ENCODE peak calls at places on chromosomes 11 and 22, in eight cellular contexts. One of them, this sample, is unnamed.

GRCh38 chr11:76759092-76759491 is 24.1 kb upstream of the TSKU start:
- DNase-seq in endothelial cell of umbilical vein: no peak
- DNase-seq in anterior cingulate cortex: no peak
- DNase-seq in fibroblast of pulmonary artery: no peak
- DNase-seq in stimulated activated CD4-positive, alpha-beta T cell treated with anti-CD3 and anti-CD28 coated beads, Interleukin-2, amount 100 ng/mL, for 48 hours: no peak
- DNase-seq in cardiac fibroblast: no peak
- DNase-seq in NCI-H2107: no peak
- DNase-seq in activated CD4-positive, alpha-beta T cell treated with anti-CD3 and anti-CD28 coated beads, Interleukin-2, amount 50 U/mL, for 24 hours: no peak
- DNase-seq in this sample: no peak

GRCh38 chr22:19434829-19435580 is 2.7 kb downstream of the MRPL40 start:
- DNase-seq in endothelial cell of umbilical vein: no peak
- DNase-seq in anterior cingulate cortex: no peak
- DNase-seq in fibroblast of pulmonary artery: no peak
- DNase-seq in stimulated activated CD4-positive, alpha-beta T cell treated with anti-CD3 and anti-CD28 coated beads, Interleukin-2, amount 100 ng/mL, for 48 hours: no peak
- DNase-seq in cardiac fibroblast: no peak
- DNase-seq in NCI-H2107: no peak
- DNase-seq in activated CD4-positive, alpha-beta T cell treated with anti-CD3 and anti-CD28 coated beads, Interleukin-2, amount 50 U/mL, for 24 hours: no peak
- DNase-seq in this sample: no peak

GRCh38 chr22:43867839-43868652 is 5.7 kb upstream of the SULT4A1 start:
- DNase-seq in endothelial cell of umbilical vein: peak; percentile 59
- DNase-seq in anterior cingulate cortex: no peak
- DNase-seq in fibroblast of pulmonary artery: peak; percentile 70
- DNase-seq in stimulated activated CD4-positive, alpha-beta T cell treated with anti-CD3 and anti-CD28 coated beads, Interleukin-2, amount 100 ng/mL, for 48 hours: no peak
- DNase-seq in cardiac fibroblast: peak; percentile 56
- DNase-seq in NCI-H2107: no peak
- DNase-seq in activated CD4-positive, alpha-beta T cell treated with anti-CD3 and anti-CD28 coated beads, Interleukin-2, amount 50 U/mL, for 24 hours: no peak
- DNase-seq in this sample: peak; percentile 82

GRCh38 chr11:128862913-128863660 is 4.0 kb downstream of the KCNJ1 start:
- DNase-seq in endothelial cell of umbilical vein: peak; percentile 25
- DNase-seq in anterior cingulate cortex: no peak
- DNase-seq in fibroblast of pulmonary artery: peak; percentile 43
- DNase-seq in stimulated activated CD4-positive, alpha-beta T cell treated with anti-CD3 and anti-CD28 coated beads, Interleukin-2, amount 100 ng/mL, for 48 hours: no peak
- DNase-seq in cardiac fibroblast: peak; percentile 60
- DNase-seq in NCI-H2107: no peak
- DNase-seq in activated CD4-positive, alpha-beta T cell treated with anti-CD3 and anti-CD28 coated beads, Interleukin-2, amount 50 U/mL, for 24 hours: no peak
- DNase-seq in this sample: peak; percentile 73

GRCh38 chr11:62108017-62108750 is 15.6 kb upstream of the INCENP start:
- DNase-seq in endothelial cell of umbilical vein: peak; percentile 68
- DNase-seq in anterior cingulate cortex: no peak
- DNase-seq in fibroblast of pulmonary artery: peak; percentile 85
- DNase-seq in stimulated activated CD4-positive, alpha-beta T cell treated with anti-CD3 and anti-CD28 coated beads, Interleukin-2, amount 100 ng/mL, for 48 hours: no peak
- DNase-seq in cardiac fibroblast: peak; percentile 86
- DNase-seq in NCI-H2107: no peak
- DNase-seq in activated CD4-positive, alpha-beta T cell treated with anti-CD3 and anti-CD28 coated beads, Interleukin-2, amount 50 U/mL, for 24 hours: peak; percentile 37
- DNase-seq in this sample: peak; percentile 51

GRCh38 chr22:21753374-21754111 is 17.9 kb upstream of the YPEL1 start:
- DNase-seq in endothelial cell of umbilical vein: no peak
- DNase-seq in anterior cingulate cortex: no peak
- DNase-seq in fibroblast of pulmonary artery: no peak
- DNase-seq in stimulated activated CD4-positive, alpha-beta T cell treated with anti-CD3 and anti-CD28 coated beads, Interleukin-2, amount 100 ng/mL, for 48 hours: no peak
- DNase-seq in cardiac fibroblast: no peak
- DNase-seq in NCI-H2107: no peak
- DNase-seq in activated CD4-positive, alpha-beta T cell treated with anti-CD3 and anti-CD28 coated beads, Interleukin-2, amount 50 U/mL, for 24 hours: no peak
- DNase-seq in this sample: no peak

GRCh38 chr22:26056455-26056854 is 112.8 kb upstream of the SEZ6L start:
- DNase-seq in endothelial cell of umbilical vein: no peak
- DNase-seq in anterior cingulate cortex: no peak
- DNase-seq in fibroblast of pulmonary artery: no peak
- DNase-seq in stimulated activated CD4-positive, alpha-beta T cell treated with anti-CD3 and anti-CD28 coated beads, Interleukin-2, amount 100 ng/mL, for 48 hours: no peak
- DNase-seq in cardiac fibroblast: no peak
- DNase-seq in NCI-H2107: no peak
- DNase-seq in activated CD4-positive, alpha-beta T cell treated with anti-CD3 and anti-CD28 coated beads, Interleukin-2, amount 50 U/mL, for 24 hours: no peak
- DNase-seq in this sample: no peak

GRCh38 chr22:34917239-34917638 is 148.7 kb upstream of the ISX start:
- DNase-seq in endothelial cell of umbilical vein: no peak
- DNase-seq in anterior cingulate cortex: no peak
- DNase-seq in fibroblast of pulmonary artery: no peak
- DNase-seq in stimulated activated CD4-positive, alpha-beta T cell treated with anti-CD3 and anti-CD28 coated beads, Interleukin-2, amount 100 ng/mL, for 48 hours: no peak
- DNase-seq in cardiac fibroblast: no peak
- DNase-seq in NCI-H2107: no peak
- DNase-seq in activated CD4-positive, alpha-beta T cell treated with anti-CD3 and anti-CD28 coated beads, Interleukin-2, amount 50 U/mL, for 24 hours: no peak
- DNase-seq in this sample: peak; percentile 66

GRCh38 chr11:134278356-134278755 is 2.2 kb downstream of the GLB1L3 start:
- DNase-seq in endothelial cell of umbilical vein: no peak
- DNase-seq in anterior cingulate cortex: no peak
- DNase-seq in fibroblast of pulmonary artery: no peak
- DNase-seq in stimulated activated CD4-positive, alpha-beta T cell treated with anti-CD3 and anti-CD28 coated beads, Interleukin-2, amount 100 ng/mL, for 48 hours: no peak
- DNase-seq in cardiac fibroblast: no peak
- DNase-seq in NCI-H2107: no peak
- DNase-seq in activated CD4-positive, alpha-beta T cell treated with anti-CD3 and anti-CD28 coated beads, Interleukin-2, amount 50 U/mL, for 24 hours: no peak
- DNase-seq in this sample: no peak

GRCh38 chr11:114079406-114080072 is 20.0 kb downstream of the ZBTB16 start:
- DNase-seq in endothelial cell of umbilical vein: no peak
- DNase-seq in anterior cingulate cortex: no peak
- DNase-seq in fibroblast of pulmonary artery: peak; percentile 59
- DNase-seq in stimulated activated CD4-positive, alpha-beta T cell treated with anti-CD3 and anti-CD28 coated beads, Interleukin-2, amount 100 ng/mL, for 48 hours: no peak
- DNase-seq in cardiac fibroblast: peak; percentile 37
- DNase-seq in NCI-H2107: no peak
- DNase-seq in activated CD4-positive, alpha-beta T cell treated with anti-CD3 and anti-CD28 coated beads, Interleukin-2, amount 50 U/mL, for 24 hours: no peak
- DNase-seq in this sample: no peak

GRCh38 chr11:19232910-19233503 is 7.7 kb downstream of the E2F8 start:
- DNase-seq in endothelial cell of umbilical vein: peak; percentile 90
- DNase-seq in anterior cingulate cortex: no peak
- DNase-seq in fibroblast of pulmonary artery: peak; percentile 88
- DNase-seq in stimulated activated CD4-positive, alpha-beta T cell treated with anti-CD3 and anti-CD28 coated beads, Interleukin-2, amount 100 ng/mL, for 48 hours: no peak
- DNase-seq in cardiac fibroblast: peak; percentile 93
- DNase-seq in NCI-H2107: no peak
- DNase-seq in activated CD4-positive, alpha-beta T cell treated with anti-CD3 and anti-CD28 coated beads, Interleukin-2, amount 50 U/mL, for 24 hours: no peak
- DNase-seq in this sample: peak; percentile 64

GRCh38 chr11:129852125-129852740 is 36.6 kb downstream of the TMEM45B start:
- DNase-seq in endothelial cell of umbilical vein: no peak
- DNase-seq in anterior cingulate cortex: no peak
- DNase-seq in fibroblast of pulmonary artery: no peak
- DNase-seq in stimulated activated CD4-positive, alpha-beta T cell treated with anti-CD3 and anti-CD28 coated beads, Interleukin-2, amount 100 ng/mL, for 48 hours: no peak
- DNase-seq in cardiac fibroblast: peak; percentile 20
- DNase-seq in NCI-H2107: no peak
- DNase-seq in activated CD4-positive, alpha-beta T cell treated with anti-CD3 and anti-CD28 coated beads, Interleukin-2, amount 50 U/mL, for 24 hours: no peak
- DNase-seq in this sample: no peak

GRCh38 chr11:85947431-85948272 is 92.5 kb downstream of the CCDC83 start:
- DNase-seq in endothelial cell of umbilical vein: peak; percentile 97
- DNase-seq in anterior cingulate cortex: no peak
- DNase-seq in fibroblast of pulmonary artery: peak; percentile 96
- DNase-seq in stimulated activated CD4-positive, alpha-beta T cell treated with anti-CD3 and anti-CD28 coated beads, Interleukin-2, amount 100 ng/mL, for 48 hours: peak; percentile 23
- DNase-seq in cardiac fibroblast: peak; percentile 98
- DNase-seq in NCI-H2107: no peak
- DNase-seq in activated CD4-positive, alpha-beta T cell treated with anti-CD3 and anti-CD28 coated beads, Interleukin-2, amount 50 U/mL, for 24 hours: peak; percentile 29
- DNase-seq in this sample: peak; percentile 76

GRCh38 chr22:50530280-50530856 is 556 bp upstream of the TYMP start:
- DNase-seq in endothelial cell of umbilical vein: no peak
- DNase-seq in anterior cingulate cortex: no peak
- DNase-seq in fibroblast of pulmonary artery: peak; percentile 88
- DNase-seq in stimulated activated CD4-positive, alpha-beta T cell treated with anti-CD3 and anti-CD28 coated beads, Interleukin-2, amount 100 ng/mL, for 48 hours: no peak
- DNase-seq in cardiac fibroblast: peak; percentile 83
- DNase-seq in NCI-H2107: no peak
- DNase-seq in activated CD4-positive, alpha-beta T cell treated with anti-CD3 and anti-CD28 coated beads, Interleukin-2, amount 50 U/mL, for 24 hours: peak; percentile 43
- DNase-seq in this sample: peak; percentile 84

GRCh38 chr11:105244157-105244820 is 104.7 kb upstream of the CARD18 start:
- DNase-seq in endothelial cell of umbilical vein: peak; percentile 94
- DNase-seq in anterior cingulate cortex: no peak
- DNase-seq in fibroblast of pulmonary artery: peak; percentile 96
- DNase-seq in stimulated activated CD4-positive, alpha-beta T cell treated with anti-CD3 and anti-CD28 coated beads, Interleukin-2, amount 100 ng/mL, for 48 hours: no peak
- DNase-seq in cardiac fibroblast: peak; percentile 97
- DNase-seq in NCI-H2107: no peak
- DNase-seq in activated CD4-positive, alpha-beta T cell treated with anti-CD3 and anti-CD28 coated beads, Interleukin-2, amount 50 U/mL, for 24 hours: no peak
- DNase-seq in this sample: peak; percentile 78

GRCh38 chr11:36702330-36703054 is 104.5 kb upstream of the RAG2 start:
- DNase-seq in endothelial cell of umbilical vein: peak; percentile 62
- DNase-seq in anterior cingulate cortex: no peak
- DNase-seq in fibroblast of pulmonary artery: peak; percentile 75
- DNase-seq in stimulated activated CD4-positive, alpha-beta T cell treated with anti-CD3 and anti-CD28 coated beads, Interleukin-2, amount 100 ng/mL, for 48 hours: no peak
- DNase-seq in cardiac fibroblast: peak; percentile 77
- DNase-seq in NCI-H2107: peak; percentile 44
- DNase-seq in activated CD4-positive, alpha-beta T cell treated with anti-CD3 and anti-CD28 coated beads, Interleukin-2, amount 50 U/mL, for 24 hours: no peak
- DNase-seq in this sample: peak; percentile 76

GRCh38 chr11:73237471-73238290 is 19.6 kb downstream of the P2RY2 start:
- DNase-seq in endothelial cell of umbilical vein: peak; percentile 30
- DNase-seq in anterior cingulate cortex: no peak
- DNase-seq in fibroblast of pulmonary artery: peak; percentile 72
- DNase-seq in stimulated activated CD4-positive, alpha-beta T cell treated with anti-CD3 and anti-CD28 coated beads, Interleukin-2, amount 100 ng/mL, for 48 hours: no peak
- DNase-seq in cardiac fibroblast: peak; percentile 80
- DNase-seq in NCI-H2107: no peak
- DNase-seq in activated CD4-positive, alpha-beta T cell treated with anti-CD3 and anti-CD28 coated beads, Interleukin-2, amount 50 U/mL, for 24 hours: no peak
- DNase-seq in this sample: peak; percentile 37

GRCh38 chr11:69358398-69359080 is 64.6 kb downstream of the MYEOV start:
- DNase-seq in endothelial cell of umbilical vein: no peak
- DNase-seq in anterior cingulate cortex: no peak
- DNase-seq in fibroblast of pulmonary artery: no peak
- DNase-seq in stimulated activated CD4-positive, alpha-beta T cell treated with anti-CD3 and anti-CD28 coated beads, Interleukin-2, amount 100 ng/mL, for 48 hours: no peak
- DNase-seq in cardiac fibroblast: no peak
- DNase-seq in NCI-H2107: no peak
- DNase-seq in activated CD4-positive, alpha-beta T cell treated with anti-CD3 and anti-CD28 coated beads, Interleukin-2, amount 50 U/mL, for 24 hours: no peak
- DNase-seq in this sample: no peak

GRCh38 chr22:45551310-45552016 is 48.8 kb downstream of the FBLN1 start:
- DNase-seq in endothelial cell of umbilical vein: no peak
- DNase-seq in anterior cingulate cortex: no peak
- DNase-seq in fibroblast of pulmonary artery: no peak
- DNase-seq in stimulated activated CD4-positive, alpha-beta T cell treated with anti-CD3 and anti-CD28 coated beads, Interleukin-2, amount 100 ng/mL, for 48 hours: no peak
- DNase-seq in cardiac fibroblast: no peak
- DNase-seq in NCI-H2107: no peak
- DNase-seq in activated CD4-positive, alpha-beta T cell treated with anti-CD3 and anti-CD28 coated beads, Interleukin-2, amount 50 U/mL, for 24 hours: no peak
- DNase-seq in this sample: no peak

GRCh38 chr22:24460418-24461089 is 33.2 kb downstream of the ADORA2A start:
- DNase-seq in endothelial cell of umbilical vein: peak; percentile 51
- DNase-seq in anterior cingulate cortex: no peak
- DNase-seq in fibroblast of pulmonary artery: no peak
- DNase-seq in stimulated activated CD4-positive, alpha-beta T cell treated with anti-CD3 and anti-CD28 coated beads, Interleukin-2, amount 100 ng/mL, for 48 hours: no peak
- DNase-seq in cardiac fibroblast: no peak
- DNase-seq in NCI-H2107: no peak
- DNase-seq in activated CD4-positive, alpha-beta T cell treated with anti-CD3 and anti-CD28 coated beads, Interleukin-2, amount 50 U/mL, for 24 hours: no peak
- DNase-seq in this sample: no peak

GRCh38 chr22:24503137-24503850 is 8.2 kb downstream of the UPB1 start:
- DNase-seq in endothelial cell of umbilical vein: peak; percentile 76
- DNase-seq in anterior cingulate cortex: no peak
- DNase-seq in fibroblast of pulmonary artery: peak; percentile 69
- DNase-seq in stimulated activated CD4-positive, alpha-beta T cell treated with anti-CD3 and anti-CD28 coated beads, Interleukin-2, amount 100 ng/mL, for 48 hours: peak; percentile 57
- DNase-seq in cardiac fibroblast: peak; percentile 72
- DNase-seq in NCI-H2107: no peak
- DNase-seq in activated CD4-positive, alpha-beta T cell treated with anti-CD3 and anti-CD28 coated beads, Interleukin-2, amount 50 U/mL, for 24 hours: peak; percentile 51
- DNase-seq in this sample: peak; percentile 84

GRCh38 chr11:117443269-117444186 is 115.9 kb downstream of the CEP164 start:
- DNase-seq in endothelial cell of umbilical vein: no peak
- DNase-seq in anterior cingulate cortex: peak; percentile 9
- DNase-seq in fibroblast of pulmonary artery: peak; percentile 42
- DNase-seq in stimulated activated CD4-positive, alpha-beta T cell treated with anti-CD3 and anti-CD28 coated beads, Interleukin-2, amount 100 ng/mL, for 48 hours: peak; percentile 24
- DNase-seq in cardiac fibroblast: peak; percentile 32
- DNase-seq in NCI-H2107: peak; percentile 31
- DNase-seq in activated CD4-positive, alpha-beta T cell treated with anti-CD3 and anti-CD28 coated beads, Interleukin-2, amount 50 U/mL, for 24 hours: no peak
- DNase-seq in this sample: peak; percentile 84

GRCh38 chr11:45208135-45208534 is 61.7 kb downstream of the PRDM11 start:
- DNase-seq in endothelial cell of umbilical vein: no peak
- DNase-seq in anterior cingulate cortex: no peak
- DNase-seq in fibroblast of pulmonary artery: no peak
- DNase-seq in stimulated activated CD4-positive, alpha-beta T cell treated with anti-CD3 and anti-CD28 coated beads, Interleukin-2, amount 100 ng/mL, for 48 hours: no peak
- DNase-seq in cardiac fibroblast: no peak
- DNase-seq in NCI-H2107: no peak
- DNase-seq in activated CD4-positive, alpha-beta T cell treated with anti-CD3 and anti-CD28 coated beads, Interleukin-2, amount 50 U/mL, for 24 hours: no peak
- DNase-seq in this sample: no peak

GRCh38 chr11:113986351-113987140 is 11.6 kb downstream of the HTR3A start:
- DNase-seq in endothelial cell of umbilical vein: no peak
- DNase-seq in anterior cingulate cortex: no peak
- DNase-seq in fibroblast of pulmonary artery: no peak
- DNase-seq in stimulated activated CD4-positive, alpha-beta T cell treated with anti-CD3 and anti-CD28 coated beads, Interleukin-2, amount 100 ng/mL, for 48 hours: no peak
- DNase-seq in cardiac fibroblast: no peak
- DNase-seq in NCI-H2107: no peak
- DNase-seq in activated CD4-positive, alpha-beta T cell treated with anti-CD3 and anti-CD28 coated beads, Interleukin-2, amount 50 U/mL, for 24 hours: no peak
- DNase-seq in this sample: no peak

GRCh38 chr22:25281675-25282345 is 62.4 kb downstream of the CRYBB2 start:
- DNase-seq in endothelial cell of umbilical vein: no peak
- DNase-seq in anterior cingulate cortex: no peak
- DNase-seq in fibroblast of pulmonary artery: no peak
- DNase-seq in stimulated activated CD4-positive, alpha-beta T cell treated with anti-CD3 and anti-CD28 coated beads, Interleukin-2, amount 100 ng/mL, for 48 hours: no peak
- DNase-seq in cardiac fibroblast: no peak
- DNase-seq in NCI-H2107: no peak
- DNase-seq in activated CD4-positive, alpha-beta T cell treated with anti-CD3 and anti-CD28 coated beads, Interleukin-2, amount 50 U/mL, for 24 hours: no peak
- DNase-seq in this sample: no peak

GRCh38 chr11:130827697-130828377 is 88.4 kb downstream of the SNX19 start:
- DNase-seq in endothelial cell of umbilical vein: peak; percentile 65
- DNase-seq in anterior cingulate cortex: no peak
- DNase-seq in fibroblast of pulmonary artery: peak; percentile 83
- DNase-seq in stimulated activated CD4-positive, alpha-beta T cell treated with anti-CD3 and anti-CD28 coated beads, Interleukin-2, amount 100 ng/mL, for 48 hours: no peak
- DNase-seq in cardiac fibroblast: peak; percentile 91
- DNase-seq in NCI-H2107: no peak
- DNase-seq in activated CD4-positive, alpha-beta T cell treated with anti-CD3 and anti-CD28 coated beads, Interleukin-2, amount 50 U/mL, for 24 hours: no peak
- DNase-seq in this sample: peak; percentile 93

This sample was measured in AG20443.